ENCODE peak calls at places on chromosomes 6 and 20, in eight cellular contexts. V is NB4, N is heart left ventricle, B is transverse colon, O is testis, U is IMR-90, Z is A549, R is adrenal gland. G is an unnamed sample.

GRCh38 chr6:167748046-167748445 is 78.7 kb upstream of the AFDN start:
- DNase-seq in B (no peak), O (no peak), U (no peak), N (no peak), Z (no peak), V (no peak), R (no peak), G (no peak)

GRCh38 chr6:108565091-108565766 is 4.5 kb downstream of the FOXO3 start:
- DNase-seq in V (peak), U (no peak), O (no peak), B (no peak), N (no peak), R (no peak), Z (no peak), G (peak)

GRCh38 chr20:33803921-33804337 is 7.2 kb upstream of the CHMP4B start:
- DNase-seq in R (no peak), V (no peak), U (peak), N (no peak), O (no peak), B (no peak), Z (no peak), G (peak)

GRCh38 chr6:107098436-107099307 is 16.6 kb downstream of the BEND3 start:
- DNase-seq in R (no peak), Z (no peak), V (no peak), U (no peak), O (no peak), N (no peak), B (no peak), G (no peak)

GRCh38 chr6:69019832-69020231 is 384.8 kb downstream of the ADGRB3 start:
- DNase-seq in N (no peak), U (peak), Z (no peak), V (no peak), B (no peak), R (no peak), O (no peak), G (peak)

GRCh38 chr20:25050501-25051350 is 7.2 kb downstream of the ACSS1 start:
- DNase-seq in U (no peak), V (no peak), Z (no peak), O (peak), R (no peak), N (peak), B (peak), G (no peak)

GRCh38 chr6:51273228-51273961 is 454.7 kb downstream of the TFAP2B start:
- DNase-seq in O (no peak), B (no peak), U (no peak), N (no peak), R (no peak), Z (no peak), V (peak), G (no peak)

GRCh38 chr6:143183735-143184134 is 123.0 kb downstream of the AIG1 start:
- DNase-seq in U (no peak), R (no peak), N (no peak), O (no peak), B (no peak), V (no peak), Z (no peak), G (peak)

GRCh38 chr6:14896475-14896874 is 349.4 kb upstream of the JARID2 start:
- DNase-seq in U (peak), Z (no peak), V (peak), B (no peak), N (no peak), R (no peak), O (no peak), G (no peak)

GRCh38 chr20:50294164-50295088 is 103.8 kb downstream of the CEBPB start:
- DNase-seq in U (no peak), V (peak), B (no peak), O (no peak), N (no peak), R (no peak), Z (peak), G (no peak)

GRCh38 chr6:155324993-155325392 is 10.7 kb upstream of the TFB1M start:
- DNase-seq in O (no peak), B (no peak), N (no peak), V (no peak), Z (no peak), R (no peak), U (no peak), G (no peak)

GRCh38 chr20:18092890-18093289 is 35.2 kb upstream of the OVOL2 start:
- DNase-seq in B (no peak), O (peak), V (no peak), U (no peak), Z (no peak), R (no peak), N (no peak), G (no peak)

GRCh38 chr20:50728981-50729874 is 2.2 kb upstream of the PARD6B start:
- DNase-seq in B (peak), Z (peak), V (no peak), N (no peak), O (peak), U (no peak), R (no peak), G (no peak)

GRCh38 chr20:2751868-2752630 is 48.4 kb downstream of the CPXM1 start:
- DNase-seq in O (no peak), N (no peak), R (peak), U (no peak), V (peak), B (peak), Z (peak), G (no peak)

GRCh38 chr6:15553031-15553430 is 109.8 kb downstream of the DTNBP1 start:
- DNase-seq in O (no peak), V (no peak), R (no peak), N (no peak), U (no peak), B (no peak), Z (no peak), G (no peak)

GRCh38 chr6:16494781-16495180 is 256.4 kb downstream of the GMPR start:
- DNase-seq in U (peak), B (peak), R (no peak), N (no peak), O (no peak), Z (no peak), V (peak), G (no peak)

GRCh38 chr20:57061058-57061900 is 205.2 kb downstream of the BMP7 start:
- DNase-seq in R (no peak), Z (peak), V (peak), N (no peak), U (no peak), B (no peak), O (no peak), G (no peak)

GRCh38 chr6:36252005-36252404 is 17.9 kb upstream of the PNPLA1 start:
- DNase-seq in Z (no peak), U (no peak), O (peak), N (no peak), B (no peak), R (no peak), V (no peak), G (no peak)

GRCh38 chr20:16350465-16350864 is 222.8 kb downstream of the KIF16B start:
- DNase-seq in N (no peak), R (no peak), V (no peak), B (no peak), Z (peak), O (no peak), U (peak), G (no peak)

GRCh38 chr6:54204921-54205511 is 93.8 kb downstream of the MLIP start:
- DNase-seq in V (no peak), R (no peak), U (no peak), N (peak), O (no peak), Z (no peak), B (no peak), G (no peak)

GRCh38 chr6:16477367-16478149 is 239.2 kb downstream of the GMPR start:
- DNase-seq in B (no peak), Z (no peak), R (peak), U (no peak), O (no peak), V (no peak), N (peak), G (peak)

GRCh38 chr20:35091808-35092523 is 641 bp downstream of the TRPC4AP start:
- DNase-seq in N (no peak), O (peak), R (peak), U (peak), V (peak), Z (no peak), B (peak), G (peak)

GRCh38 chr20:13102689-13103088 is 93.9 kb downstream of the SPTLC3 start:
- DNase-seq in Z (no peak), R (no peak), O (no peak), N (no peak), U (no peak), V (no peak), B (peak), G (no peak)

GRCh38 chr6:157024745-157025144 is 247.6 kb downstream of the ARID1B start:
- DNase-seq in R (no peak), B (no peak), V (no peak), N (no peak), Z (no peak), O (no peak), U (no peak), G (no peak)

GRCh38 chr20:4130404-4131189 is 115.2 kb upstream of the RNF24 start:
- DNase-seq in U (peak), N (no peak), R (no peak), O (no peak), B (no peak), Z (peak), V (peak), G (peak)

GRCh38 chr6:34172961-34173775 is 27.3 kb upstream of the GRM4 start:
- DNase-seq in R (no peak), O (no peak), B (no peak), N (no peak), Z (no peak), V (no peak), U (no peak), G (no peak)

GRCh38 chr20:24720957-24721356 is 228.1 kb upstream of the CST7 start:
- DNase-seq in O (no peak), Z (no peak), N (no peak), B (no peak), U (no peak), V (no peak), R (no peak), G (no peak)

GRCh38 chr20:46013826-46014516 is 5.3 kb downstream of the MMP9 start:
- DNase-seq in N (peak), B (peak), U (peak), Z (peak), R (peak), V (peak), O (peak), G (peak)

GRCh38 chr6:101626264-101626663 is 232.8 kb downstream of the GRIK2 start:
- DNase-seq in B (no peak), Z (no peak), U (no peak), V (no peak), N (no peak), R (no peak), O (no peak), G (no peak)

GRCh38 chr20:50517817-50518154 is 7.6 kb downstream of the PTPN1 start:
- DNase-seq in B (no peak), R (no peak), Z (no peak), O (no peak), N (no peak), V (peak), U (no peak), G (no peak)

GRCh38 chr6:21099338-21100314 is 493.9 kb upstream of the SOX4 start:
- DNase-seq in N (no peak), R (no peak), O (no peak), B (no peak), V (no peak), U (no peak), Z (no peak), G (no peak)

GRCh38 chr6:28729501-28730402 is 194.0 kb downstream of the TRIM27 start:
- DNase-seq in N (no peak), R (no peak), V (peak), U (no peak), Z (peak), O (no peak), B (no peak), G (no peak)

GRCh38 chr6:38427492-38428210 is 212.1 kb downstream of the BTBD9 start:
- DNase-seq in N (no peak), V (no peak), R (no peak), Z (no peak), O (no peak), B (no peak), U (no peak), G (no peak)

GRCh38 chr20:37535443-37536132 is 7.9 kb upstream of the BLCAP start:
- DNase-seq in B (no peak), R (peak), O (no peak), Z (no peak), N (peak), U (no peak), V (no peak), G (no peak)

GRCh38 chr6:149160943-149161342 is 156.6 kb upstream of the TAB2 start:
- DNase-seq in O (no peak), V (no peak), R (no peak), B (no peak), Z (no peak), U (no peak), N (no peak), G (no peak)

GRCh38 chr20:48750941-48751620 is 76.7 kb downstream of the PREX1 start:
- DNase-seq in V (peak), B (peak), N (peak), R (no peak), O (peak), U (no peak), Z (no peak), G (peak)

GRCh38 chr6:148432405-148433195 is 90.0 kb downstream of the SASH1 start:
- DNase-seq in Z (no peak), N (peak), O (no peak), R (no peak), B (no peak), U (no peak), V (no peak), G (peak)

DNA sequence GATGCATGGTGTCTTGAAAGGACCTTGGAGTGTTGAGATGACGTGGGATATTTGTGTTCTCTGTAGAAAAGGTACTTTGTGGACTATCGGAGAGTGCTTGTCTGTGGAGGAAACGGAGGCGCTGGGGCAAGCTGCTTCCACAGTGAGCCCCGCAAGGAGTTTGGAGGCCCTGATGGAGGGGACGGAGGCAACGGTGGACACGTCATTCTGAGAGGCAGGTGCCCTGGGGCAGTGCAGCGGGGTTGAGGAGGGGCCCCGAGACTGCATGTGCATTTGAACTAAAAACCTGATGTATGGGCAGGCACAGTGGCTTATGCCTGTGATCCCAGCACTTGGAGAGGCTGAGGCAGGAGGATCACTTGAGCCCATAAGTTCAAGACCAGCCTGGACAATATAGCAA is 12.9 kb downstream of the MTG2 start:
- DNase-seq in O (no peak), Z (no peak), B (no peak), N (no peak), U (no peak), V (no peak), R (no peak), G (no peak)
- TF ChIP-seq POLR2A in O (no peak), Z (no peak), B (no peak), N (no peak), U (no peak), V (no peak), R (no peak), G (no peak)

DNA sequence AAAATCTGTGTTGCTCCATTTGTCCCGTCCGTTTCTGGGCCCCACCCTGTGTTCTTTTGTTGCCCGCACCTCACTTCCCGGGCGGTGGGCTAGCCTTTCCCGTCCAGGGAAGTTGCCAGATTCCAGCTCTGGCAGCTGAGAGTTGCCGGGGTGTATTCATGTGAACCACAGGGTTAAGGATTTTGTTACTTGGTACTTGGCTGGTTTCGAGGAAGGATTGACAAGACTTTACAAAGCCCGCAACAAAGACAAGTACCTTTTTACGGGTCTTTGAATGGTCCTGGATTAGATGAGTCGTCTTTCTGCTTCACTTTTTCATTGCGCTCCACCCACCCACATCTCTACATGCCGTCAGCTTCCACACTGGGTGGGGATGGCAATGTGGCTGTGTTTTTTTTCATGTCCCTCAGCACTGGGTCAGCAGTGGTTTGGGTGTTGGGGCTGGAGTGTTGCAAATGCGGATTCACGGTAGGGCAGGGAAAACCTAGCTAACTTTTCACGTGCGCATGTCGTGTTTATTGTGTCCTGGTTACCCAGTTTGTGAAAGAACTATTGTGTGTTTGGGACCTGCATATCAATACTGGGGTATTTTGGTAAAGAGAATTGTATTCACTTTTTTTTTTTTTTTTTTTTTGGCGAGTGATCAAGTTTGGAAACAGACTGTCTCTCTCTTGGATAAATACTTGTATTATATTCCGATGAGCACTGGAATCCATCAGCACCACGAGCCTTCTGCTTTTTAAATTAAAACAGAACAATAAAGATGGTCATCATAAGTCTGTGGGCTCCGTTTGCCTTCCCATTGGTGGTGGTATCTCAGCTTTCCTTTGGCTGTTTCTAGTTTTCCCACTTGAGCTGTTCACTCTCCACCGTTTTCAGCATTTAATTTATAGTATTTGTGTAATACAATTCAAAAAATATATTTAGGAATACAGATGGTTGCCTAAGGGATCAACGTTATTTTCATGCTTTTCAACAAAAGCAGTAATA is 1.2 kb downstream of the DUSP22 start:
- DNase-seq in O (peak), N (no peak), Z (no peak), B (peak), U (no peak), V (peak), R (no peak), G (no peak)
- TF ChIP-seq POLR2A in O (no peak), N (no peak), Z (no peak), B (no peak), U (no peak), V (no peak), R (no peak), G (no peak)

GRCh38 chr20:64052326-64052722 is 2.9 kb upstream of the SOX18 start:
- DNase-seq in U (no peak), Z (no peak), R (no peak), N (no peak), V (no peak), B (no peak), O (no peak), G (no peak)

GRCh38 chr20:64055396-64055892 is 6.0 kb upstream of the SOX18 start:
- DNase-seq in B (no peak), R (no peak), Z (no peak), U (no peak), V (no peak), N (no peak), O (no peak), G (no peak)

GRCh38 chr20:64055893-64056638 is 6.6 kb upstream of the SOX18 start:
- DNase-seq in B (no peak), V (peak), U (peak), R (no peak), Z (peak), O (peak), N (peak), G (peak)

GRCh38 chr20:64052987-64053840 is 3.8 kb upstream of the SOX18 start:
- DNase-seq in O (no peak), Z (no peak), R (no peak), U (no peak), V (no peak), N (no peak), B (no peak), G (no peak)

GRCh38 chr20:64053841-64054661 is 4.6 kb upstream of the SOX18 start:
- DNase-seq in N (peak), R (no peak), V (no peak), O (no peak), Z (peak), U (no peak), B (no peak), G (peak)
- TF ChIP-seq POLR2A in N (no peak), R (no peak), V (no peak), O (no peak), Z (no peak), U (no peak), B (no peak), G (peak)

GRCh38 chr6:100538086-100538485 is 73.4 kb upstream of the SIM1 start:
- DNase-seq in V (peak), O (no peak), Z (no peak), U (no peak), N (no peak), R (no peak), B (no peak), G (peak)
- TF ChIP-seq POLR2A in V (no peak), O (no peak), Z (no peak), U (no peak), N (no peak), R (no peak), B (no peak), G (no peak)

DNA sequence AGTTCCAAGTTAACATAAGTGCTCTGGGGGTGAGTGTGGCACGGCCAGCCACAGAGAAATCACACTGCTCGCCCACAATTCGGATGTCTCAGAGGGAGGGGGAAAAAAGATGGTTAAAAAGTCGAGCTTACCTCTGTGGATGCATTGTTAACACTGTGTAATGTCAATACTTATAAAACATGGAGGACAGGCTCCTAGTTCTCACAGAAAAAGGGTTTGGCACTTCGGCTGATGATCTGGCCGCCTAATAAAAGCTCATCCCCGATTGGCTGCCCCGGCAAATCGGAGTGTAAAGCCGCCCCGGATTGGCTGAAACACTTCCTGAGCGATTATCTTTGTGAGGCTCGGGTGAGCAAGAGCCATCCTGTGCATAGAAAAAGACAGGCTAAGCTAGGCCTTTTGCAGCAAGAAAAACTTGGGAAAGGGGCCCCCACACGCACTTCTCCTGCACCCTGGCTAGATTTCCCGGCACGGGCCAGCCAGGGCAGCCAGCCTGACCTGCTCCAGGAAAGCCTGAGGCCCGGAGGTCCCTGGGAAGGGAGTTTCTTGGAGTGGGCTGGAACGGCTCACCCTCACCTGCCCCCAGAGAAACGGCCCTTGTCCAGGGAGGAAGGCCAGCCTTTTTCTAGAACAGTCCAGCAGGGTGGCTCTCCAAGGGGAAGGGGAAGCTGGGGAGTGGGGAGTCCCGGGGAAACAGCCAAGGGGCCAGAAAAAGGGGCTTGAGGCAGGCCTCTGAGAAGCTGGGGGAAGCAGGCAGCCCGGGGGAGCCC is at the start of gene ZMYND8:
- DNase-seq in B (peak), N (peak), R (peak), O (peak), Z (peak), V (peak), U (peak), G (peak)
- TF ChIP-seq POLR2A in B (peak), N (no peak), R (no peak), O (no peak), Z (no peak), V (peak), U (peak), G (peak)